ENCODE peak calls at places on chromosomes 7 and 10, in nine cellular contexts. D is CD4-positive, CD25-positive, alpha-beta regulatory T cell; X is stimulated activated CD4-positive, alpha-beta T cell treated with anti-CD3 and anti-CD28 coated beads, Interleukin-2, amount 100 ng/mL, for 24 hours; W is left ventricle myocardium inferior; C is iris pigment epithelial cell; S is activated CD4-positive, alpha-beta T cell treated with anti-CD3 and anti-CD28 coated beads for 48 hours; K is A549; E is HepG2; U is heart right ventricle. V is an unnamed sample.

GRCh38 chr7:641269-641671 is 85.2 kb upstream of the DNAAF5 start:
- DNase-seq in C (peak; percentile 8), U (no peak), S (no peak), K (no peak), D (no peak), W (no peak), E (no peak), X (no peak), V (no peak)

GRCh38 chr7:27605689-27606269 is 56.9 kb downstream of the HIBADH start:
- DNase-seq in X (no peak), C (peak; percentile 54), E (peak; percentile 39), D (no peak), S (no peak), K (peak; percentile 22), U (no peak), W (no peak), V (no peak)

GRCh38 chr10:22581453-22581852 is 132.9 kb downstream of the PIP4K2A start:
- DNase-seq in C (no peak), E (no peak), S (no peak), W (no peak), K (no peak), U (no peak), X (no peak), D (no peak), V (no peak)

GRCh38 chr10:113297226-113297625 is 255.6 kb upstream of the HABP2 start:
- DNase-seq in E (no peak), X (no peak), C (peak; percentile 47), W (no peak), D (no peak), S (no peak), U (no peak), K (no peak), V (no peak)

GRCh38 chr7:22992874-22993840 is 20.8 kb downstream of the HYCC1 start:
- DNase-seq in D (no peak), U (no peak), W (no peak), K (no peak), C (no peak), E (no peak), X (peak; percentile 50), S (peak; percentile 56), V (no peak)

GRCh38 chr7:43735802-43736603 is 6.7 kb upstream of the COA1 start:
- DNase-seq in C (peak; percentile 61), X (peak; percentile 37), K (no peak), S (peak; percentile 67), W (no peak), U (no peak), E (peak; percentile 41), D (no peak), V (no peak)

GRCh38 chr10:127458829-127459228 is 90.3 kb upstream of the NPS start:
- DNase-seq in E (no peak), C (no peak), U (no peak), X (no peak), W (no peak), K (no peak), D (no peak), S (no peak), V (no peak)

GRCh38 chr10:103820101-103821062 is 35.0 kb downstream of the SH3PXD2A start:
- DNase-seq in W (peak; percentile 88), C (no peak), E (no peak), U (peak; percentile 87), X (no peak), K (no peak), D (no peak), S (no peak), V (no peak)

GRCh38 chr10:68231106-68231901 is 609 bp downstream of the ATOH7 start:
- DNase-seq in E (peak; percentile 30), C (peak; percentile 71), U (peak; percentile 60), D (no peak), K (peak; percentile 92), W (peak; percentile 63), X (peak; percentile 27), S (peak; percentile 54), V (peak; percentile 87)

GRCh38 chr7:107779647-107780099 is 23.4 kb downstream of the SLC26A3 start:
- DNase-seq in C (no peak), X (no peak), U (no peak), K (no peak), D (no peak), W (no peak), S (no peak), E (peak; percentile 96), V (no peak)

GRCh38 chr7:155296788-155297516 is 726 bp upstream of the INSIG1 start:
- DNase-seq in E (no peak), S (peak; percentile 89), W (peak; percentile 43), C (peak; percentile 74), X (peak; percentile 80), U (peak; percentile 51), D (peak; percentile 90), K (peak; percentile 49), V (peak; percentile 42)

GRCh38 chr10:576130-576465 is 113.4 kb downstream of the DIP2C start:
- DNase-seq in U (no peak), S (no peak), C (peak; percentile 50), K (no peak), D (no peak), W (no peak), X (no peak), E (no peak), V (no peak)